ENCODE peak calls at places on chromosomes 12 and 14, in five cellular contexts. Y, Q, V, C and H are unnamed samples.

GRCh38 chr12:132178314-132178713 is 34.1 kb downstream of the NOC4L start:
- DNase-seq in C (no peak), Y (no peak), V (no peak), Q (no peak), H (no peak)

GRCh38 chr12:52703424-52703823 is at the start of gene KRT77:
- DNase-seq in V (no peak), Y (no peak), Q (no peak), C (no peak), H (no peak)

GRCh38 chr14:49972199-49972671 is 79.4 kb downstream of the ARF6 start:
- DNase-seq in Q (no peak), V (no peak), Y (no peak), C (no peak), H (no peak)

GRCh38 chr12:8018666-8019581 is 13.6 kb upstream of the FOXJ2 start:
- DNase-seq in Y (peak; percentile 70), C (no peak), Q (no peak), V (peak; percentile 33), H (no peak)

GRCh38 chr12:122227341-122227740 is 1.5 kb upstream of the DIABLO start:
- DNase-seq in V (peak; percentile 64), C (no peak), Y (no peak), Q (no peak), H (peak; percentile 64)

GRCh38 chr14:100219126-100219785 is 19.7 kb upstream of the YY1 start:
- DNase-seq in C (no peak), Q (no peak), V (no peak), Y (no peak), H (no peak)

GRCh38 chr12:66633676-66634075 is 45.2 kb downstream of the GRIP1 start:
- DNase-seq in C (no peak), V (no peak), Q (no peak), Y (no peak), H (no peak)

GRCh38 chr14:51006781-51007211 is 62.5 kb upstream of the PYGL start:
- DNase-seq in Y (no peak), Q (no peak), C (no peak), V (peak; percentile 64), H (peak; percentile 66)

GRCh38 chr12:12072064-12072760 is 1.5 kb downstream of the BCL2L14 start:
- DNase-seq in C (peak; percentile 12), Q (peak; percentile 73), V (no peak), Y (no peak), H (no peak)

GRCh38 chr12:52256165-52256935 is 18.1 kb upstream of the KRT86 start:
- DNase-seq in C (no peak), V (no peak), Q (no peak), Y (no peak), H (peak; percentile 39)

GRCh38 chr14:68178282-68178681 is 358.7 kb downstream of the RAD51B start:
- DNase-seq in V (no peak), C (no peak), Q (no peak), Y (no peak), H (no peak)

GRCh38 chr14:95463173-95463901 is 53.1 kb downstream of the SYNE3 start:
- DNase-seq in C (no peak), Y (no peak), Q (peak; percentile 62), V (no peak), H (no peak)

GRCh38 chr12:57467915-57468314 is 8.3 kb downstream of the GLI1 start:
- DNase-seq in V (no peak), Y (no peak), C (no peak), Q (no peak), H (no peak)

GRCh38 chr12:95446511-95446910 is 27.4 kb upstream of the METAP2 start:
- DNase-seq in C (no peak), Q (peak; percentile 34), V (peak; percentile 22), Y (peak; percentile 5), H (peak; percentile 64)

GRCh38 chr12:81797100-81797499 is 38.0 kb upstream of the PPFIA2 start:
- DNase-seq in Y (no peak), V (peak; percentile 4), C (no peak), Q (no peak), H (no peak)

GRCh38 chr12:19867970-19868369 is 428.7 kb downstream of the AEBP2 start:
- DNase-seq in Y (no peak), C (no peak), Q (no peak), V (no peak), H (no peak)

GRCh38 chr12:19873146-19873545 is 433.9 kb downstream of the AEBP2 start:
- DNase-seq in Q (no peak), C (no peak), Y (no peak), V (no peak), H (no peak)

GRCh38 chr12:19872745-19873144 is 433.5 kb downstream of the AEBP2 start:
- DNase-seq in C (no peak), Y (no peak), Q (no peak), V (no peak), H (no peak)

GRCh38 chr12:19869413-19869812 is 430.1 kb downstream of the AEBP2 start:
- DNase-seq in C (no peak), Y (no peak), V (no peak), Q (no peak), H (no peak)

GRCh38 chr12:19867151-19867550 is 427.9 kb downstream of the AEBP2 start:
- DNase-seq in V (no peak), Q (no peak), Y (no peak), C (no peak), H (no peak)
- TF ChIP-seq EP300 in V (no peak), Q (no peak), Y (no peak), C (no peak), H (no peak)

GRCh38 chr12:48827513-48828096 is 9.3 kb downstream of the CACNB3 start:
- DNase-seq in Y (no peak), V (no peak), C (no peak), Q (no peak), H (no peak)

GRCh38 chr12:48831257-48831656 is 13.0 kb downstream of the CACNB3 start:
- DNase-seq in C (no peak), Y (no peak), Q (no peak), V (no peak), H (no peak)

GRCh38 chr12:48827026-48827425 is 8.7 kb downstream of the CACNB3 start:
- DNase-seq in C (no peak), Y (no peak), Q (no peak), V (no peak), H (no peak)

GRCh38 chr12:48828293-48828692 is 10.0 kb downstream of the CACNB3 start:
- DNase-seq in V (no peak), C (no peak), Y (no peak), Q (no peak), H (no peak)

GRCh38 chr12:48828841-48829575 is 10.7 kb downstream of the CACNB3 start:
- DNase-seq in Q (no peak), C (no peak), Y (no peak), V (no peak), H (no peak)
- H3K4me3 ChIP-seq in Q (no peak overlapping the region), C (no peak overlapping the region), Y (no peak overlapping the region), V (no peak overlapping the region), H (no peak overlapping the region)

GRCh38 chr14:75258079-75258802 is 20.4 kb upstream of the FOS start:
- DNase-seq in Q (peak; percentile 45), Y (no peak), V (no peak), C (no peak), H (peak; percentile 91)

GRCh38 chr14:75259510-75259855 is 19.1 kb upstream of the FOS start:
- DNase-seq in Y (no peak), Q (no peak), V (peak; percentile 50), C (no peak), H (no peak)

GRCh38 chr14:75259946-75260545 is 18.6 kb upstream of the FOS start:
- DNase-seq in V (no peak), Y (no peak), C (no peak), Q (no peak), H (no peak)

GRCh38 chr14:75257241-75257640 is 21.4 kb upstream of the FOS start:
- DNase-seq in Y (no peak), C (no peak), Q (no peak), V (no peak), H (no peak)

GRCh38 chr14:75258803-75259509 is 19.7 kb upstream of the FOS start:
- DNase-seq in V (peak; percentile 92), Y (peak; percentile 98), C (peak; percentile 96), Q (peak; percentile 99), H (peak; percentile 100)
- TF ChIP-seq POLR2AphosphoS5 in V (peak; percentile 58), Y (peak; percentile 99), C (peak; percentile 69), Q (peak; percentile 89), H (peak; percentile 84)

GRCh38 chr14:76006253-76006652 is 20.7 kb downstream of the IFT43 start:
- DNase-seq in C (no peak), Q (no peak), V (no peak), Y (no peak), H (no peak)

GRCh38 chr14:76007852-76008251 is 22.3 kb downstream of the IFT43 start:
- DNase-seq in Q (no peak), Y (no peak), V (no peak), C (no peak), H (no peak)

GRCh38 chr14:76015191-76015590 is 29.6 kb downstream of the IFT43 start:
- DNase-seq in Y (no peak), V (no peak), C (no peak), Q (no peak), H (no peak)

GRCh38 chr14:76015668-76016067 is 30.1 kb downstream of the IFT43 start:
- DNase-seq in V (no peak), Q (no peak), Y (no peak), C (peak; percentile 12), H (no peak)

DNA sequence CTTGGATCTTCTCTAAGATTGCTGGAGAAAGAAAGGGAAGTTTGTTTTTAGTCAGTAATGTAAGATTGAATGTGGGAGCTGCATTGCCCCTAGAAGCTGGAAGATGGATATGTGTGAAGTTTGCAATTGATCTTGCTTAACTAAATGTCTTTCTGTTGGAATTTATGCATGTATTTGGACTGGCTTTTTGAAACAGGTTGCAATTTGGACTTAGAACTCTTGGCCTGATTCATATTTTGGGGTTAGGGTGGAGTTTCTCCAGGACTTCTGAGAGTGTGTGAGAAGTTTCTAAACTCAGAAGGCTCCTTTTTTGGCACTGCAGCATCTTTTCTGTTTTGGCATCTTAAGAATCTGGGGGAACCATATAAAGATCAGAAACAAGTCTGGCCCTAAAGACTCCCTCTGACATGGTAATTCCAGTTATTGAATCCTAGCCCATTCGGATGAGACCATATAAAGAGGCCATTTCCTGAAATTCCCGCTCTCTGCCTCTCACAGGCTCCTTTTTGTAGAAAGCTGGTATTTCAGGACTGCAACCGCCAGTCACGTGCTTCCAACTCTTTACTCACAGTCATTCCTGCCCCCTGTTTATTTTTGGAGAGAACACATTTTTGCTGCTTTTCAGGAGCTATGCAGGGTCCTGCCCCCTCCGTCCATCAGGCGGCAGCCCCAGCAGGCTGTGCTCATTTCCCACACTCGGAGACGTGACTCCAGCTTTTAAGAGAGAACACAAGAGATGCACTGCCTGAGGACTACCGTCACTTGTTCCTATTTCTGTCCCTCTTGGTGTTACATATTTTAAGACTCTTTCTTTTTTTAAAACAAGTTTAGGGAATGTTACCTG is 26.6 kb downstream of the IFT43 start:
- DNase-seq in V (no peak), Y (no peak), Q (no peak), C (no peak), H (no peak)
- TF ChIP-seq EP300 in V (no peak), Y (no peak), Q (peak; percentile 73), C (no peak), H (no peak)

GRCh38 chr14:61386173-61386772 is 64.9 kb downstream of the PRKCH start:
- DNase-seq in Q (no peak), V (no peak), C (no peak), Y (no peak), H (no peak)
- H3K4me3 ChIP-seq in Q (no peak overlapping the region), V (no peak overlapping the region), C (no peak overlapping the region), Y (no peak overlapping the region), H (no peak overlapping the region)

DNA sequence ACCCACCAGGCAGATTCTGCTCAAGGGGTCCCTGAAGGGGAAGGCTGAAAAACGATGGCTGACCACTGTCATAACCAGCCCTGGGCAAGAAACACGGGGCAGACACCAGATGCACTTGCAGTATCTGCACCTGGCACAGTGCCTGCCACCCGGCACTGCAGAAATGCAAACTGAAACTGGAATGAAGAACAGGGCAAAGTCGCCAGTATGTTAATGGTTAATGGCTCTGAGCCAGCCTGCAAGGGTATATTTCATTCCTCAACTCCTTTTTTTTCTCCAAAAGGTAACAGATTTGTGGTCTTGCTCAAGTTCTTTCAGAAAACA is 31.6 kb downstream of the MAX start:
- DNase-seq in Q (peak; percentile 53), Y (no peak), V (peak; percentile 64), C (no peak), H (no peak)
- TF ChIP-seq POLR2AphosphoS5 in Q (no peak), Y (no peak), V (no peak), C (no peak), H (no peak)